ENCODE peak calls at places on chromosomes 16 and 17, in six cellular contexts. I is foreskin fibroblast; N is CD8-positive, alpha-beta T cell; U is body of pancreas; Q is fibroblast of lung; F is heart right ventricle. Z is an unnamed sample.

GRCh38 chr16:85002099-85002541 is 9.2 kb downstream of the ZDHHC7 start:
- DNase-seq in U (peak; percentile 40), I (no peak), N (no peak), F (no peak), Q (peak; percentile 65), Z (no peak)

GRCh38 chr17:58403312-58403711 is 14.0 kb downstream of the RNF43 start:
- DNase-seq in I (no peak), Q (peak; percentile 3), U (no peak), N (no peak), F (no peak), Z (no peak)

GRCh38 chr16:15033309-15033707 is 22.6 kb downstream of the NTAN1 start:
- DNase-seq in F (peak; percentile 41), N (no peak), Q (no peak), U (no peak), I (no peak), Z (peak; percentile 78)

GRCh38 chr17:46152423-46152822 is 40.8 kb downstream of the KANSL1 start:
- DNase-seq in Q (no peak), I (no peak), F (no peak), N (no peak), U (no peak), Z (no peak)

GRCh38 chr16:57503366-57503765 is 17.1 kb upstream of the DOK4 start:
- DNase-seq in F (no peak), Q (no peak), I (no peak), U (no peak), N (no peak), Z (no peak)

GRCh38 chr17:64118452-64118979 is 11.4 kb downstream of the ERN1 start:
- DNase-seq in I (peak; percentile 71), U (peak; percentile 67), N (no peak), Q (no peak), F (peak; percentile 44), Z (no peak)

GRCh38 chr17:6660765-6661463 is 9.4 kb downstream of the C17orf100 start:
- DNase-seq in U (no peak), F (no peak), N (no peak), I (no peak), Q (no peak), Z (no peak)

GRCh38 chr16:72939247-72939646 is 108.7 kb downstream of the ZFHX3 start:
- DNase-seq in U (no peak), F (no peak), Q (peak; percentile 42), I (peak; percentile 78), N (no peak), Z (no peak)

GRCh38 chr16:28495098-28495793 is 803 bp downstream of the APOBR start:
- DNase-seq in N (no peak), F (no peak), I (no peak), Q (no peak), U (no peak), Z (no peak)

GRCh38 chr17:49996121-49996494 is 1.1 kb upstream of the DLX3 start:
- DNase-seq in F (no peak), I (no peak), U (no peak), N (no peak), Q (no peak), Z (no peak)

GRCh38 chr17:27547301-27547683 is 83.7 kb upstream of the LGALS9 start:
- DNase-seq in U (no peak), F (no peak), Q (no peak), I (no peak), N (no peak), Z (no peak)

GRCh38 chr17:52383493-52384100 is 225.1 kb upstream of the CA10 start:
- DNase-seq in Q (peak; percentile 2), U (peak; percentile 67), N (no peak), F (no peak), I (peak; percentile 25), Z (peak; percentile 9)
- TF ChIP-seq CTCF in Q (no peak), U (peak; percentile 73), N (no peak), F (peak; percentile 67), I (no peak), Z (peak; percentile 72)

GRCh38 chr16:87295259-87295658 is 21.9 kb downstream of the C16orf95 start:
- DNase-seq in U (no peak), F (no peak), Q (no peak), N (no peak), I (no peak), Z (no peak)
- H3K4me3 ChIP-seq in U (no peak overlapping the region), F (no peak overlapping the region), Q (no peak overlapping the region), N (no peak overlapping the region), I (no peak overlapping the region), Z (no peak overlapping the region)

DNA sequence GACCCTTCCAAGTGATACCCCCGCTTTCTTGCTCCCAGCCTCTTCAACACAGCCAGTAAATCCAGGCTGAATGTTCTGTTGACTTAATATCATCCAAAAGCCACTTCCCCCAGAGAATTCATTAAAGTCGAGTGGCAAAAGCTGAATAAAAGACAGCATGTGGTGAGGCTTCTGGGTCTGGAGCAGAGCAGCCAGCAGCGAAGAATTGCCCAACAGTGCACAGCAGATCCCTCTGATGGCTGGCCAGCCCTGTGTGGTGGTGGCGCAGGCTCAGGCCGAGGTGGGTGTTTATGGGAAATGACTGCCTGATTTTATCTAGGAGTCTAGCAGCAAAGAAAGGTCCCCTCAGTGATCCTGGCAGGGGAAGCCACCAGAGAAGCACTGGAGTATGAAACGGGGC is 30.3 kb upstream of the RCVRN start:
- DNase-seq in N (no peak), U (no peak), I (peak; percentile 15), F (peak; percentile 50), Q (no peak), Z (no peak)
- TF ChIP-seq CTCF in N (no peak), U (no peak), I (no peak), F (no peak), Q (no peak), Z (no peak)

GRCh38 chr17:57389474-57389873 is 133.2 kb downstream of the MSI2 start:
- DNase-seq in F (no peak), Q (no peak), I (no peak), N (no peak), U (no peak), Z (no peak)

GRCh38 chr17:57388326-57388725 is 132.0 kb downstream of the MSI2 start:
- DNase-seq in I (no peak), U (no peak), Q (no peak), F (no peak), N (no peak), Z (no peak)

GRCh38 chr17:57393368-57393767 is 137.0 kb downstream of the MSI2 start:
- DNase-seq in U (no peak), Q (no peak), N (no peak), F (no peak), I (no peak), Z (no peak)

GRCh38 chr17:57391857-57392256 is 135.5 kb downstream of the MSI2 start:
- DNase-seq in I (no peak), Q (no peak), N (no peak), U (no peak), F (no peak), Z (no peak)

GRCh38 chr17:57391076-57391825 is 134.9 kb downstream of the MSI2 start:
- DNase-seq in U (no peak), I (no peak), N (no peak), Q (no peak), F (no peak), Z (no peak)
- H3K4me3 ChIP-seq in U (no peak overlapping the region), I (no peak overlapping the region), N (no peak overlapping the region), Q (no peak overlapping the region), F (no peak overlapping the region), Z (no peak overlapping the region)

GRCh38 chr16:386641-387156 is 4.9 kb upstream of the PGAP6 start:
- DNase-seq in N (no peak), F (no peak), I (peak; percentile 17), U (no peak), Q (no peak), Z (no peak)
- TF ChIP-seq CTCF in N (no peak), F (no peak), I (no peak), U (no peak), Q (no peak), Z (peak; percentile 19)

GRCh38 chr16:67149276-67150057 is 1.3 kb downstream of the B3GNT9 start:
- DNase-seq in I (no peak), U (no peak), Q (peak; percentile 28), N (no peak), F (no peak), Z (no peak)
- H3K4me3 ChIP-seq in I (peak overlapping the region; percentile 64), U (no peak overlapping the region), Q (peak overlapping the region; percentile 78), N (no peak overlapping the region), F (peak overlapping the region; percentile 67), Z (no peak overlapping the region)

DNA sequence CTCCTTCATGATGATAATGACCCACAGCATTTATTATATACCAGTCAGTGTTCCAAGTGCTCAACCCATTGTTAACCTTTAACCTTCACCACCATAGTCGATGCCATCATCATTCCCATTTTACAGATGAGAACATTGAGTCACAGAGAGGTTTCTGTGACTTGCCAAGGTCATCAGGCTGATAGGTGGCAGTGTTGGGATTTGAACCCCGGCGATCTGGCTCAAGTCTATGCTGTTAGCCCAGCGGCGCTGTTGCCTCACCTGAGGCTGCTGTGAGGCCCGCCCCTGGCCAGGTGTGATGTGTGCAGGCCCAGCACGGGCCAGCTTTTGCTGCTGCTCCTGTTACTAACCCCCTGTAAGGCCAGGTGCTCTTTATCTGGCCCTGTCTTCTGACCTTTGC is 101.2 kb downstream of the OR1D5 start:
- DNase-seq in Q (no peak), I (no peak), U (no peak), F (no peak), N (no peak), Z (no peak)
- TF ChIP-seq CTCF in Q (no peak), I (no peak), U (no peak), F (no peak), N (no peak), Z (no peak)

DNA sequence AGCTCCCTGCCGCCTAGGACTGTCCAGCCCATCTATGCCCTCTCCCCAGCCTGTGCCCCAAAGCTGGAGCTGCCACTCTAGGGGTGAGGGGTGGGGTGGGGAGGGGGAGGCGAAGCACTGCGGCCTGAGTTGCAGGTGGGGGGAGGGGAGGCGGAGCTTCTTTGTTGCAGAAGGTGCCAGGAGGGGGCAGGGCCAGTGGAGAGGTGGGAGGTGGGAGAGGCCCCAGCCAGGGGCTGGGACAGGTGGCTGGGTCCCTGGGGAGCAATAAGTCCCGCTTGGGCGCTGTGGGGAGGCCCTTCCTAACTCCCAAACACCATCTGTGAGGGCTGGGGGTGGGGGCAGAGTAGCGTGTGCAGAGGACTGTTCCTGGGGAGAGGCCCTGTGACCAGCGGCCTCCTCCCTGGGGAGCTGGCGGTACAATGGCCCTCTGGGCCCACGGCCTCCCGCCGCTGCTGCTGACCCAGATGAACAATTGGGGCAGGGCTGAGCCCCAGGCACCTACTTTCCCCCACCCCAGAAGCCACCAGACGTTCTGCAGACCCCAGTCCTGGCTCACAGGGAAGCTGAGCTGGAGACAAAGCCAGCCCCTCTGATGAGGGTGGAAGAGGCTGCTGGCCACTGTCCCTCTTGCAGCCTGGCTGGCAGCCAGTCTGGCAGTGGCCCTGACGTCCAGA is 2.2 kb upstream of the NTN3 start:
- DNase-seq in I (no peak), F (peak; percentile 51), U (no peak), N (no peak), Q (no peak), Z (no peak)
- H3K4me3 ChIP-seq in I (peak overlapping the region; percentile 52), F (no peak overlapping the region), U (no peak overlapping the region), N (no peak overlapping the region), Q (peak overlapping the region; percentile 55), Z (peak overlapping the region; percentile 49)

Z was measured in epithelial cell of proximal tubule.